ENCODE peak calls at places on chromosomes 2 and 18, in five cellular contexts. One of them, this sample, is unnamed.

GRCh38 chr2:70789304-70790078 is 952 bp downstream of the FIGLA start:
- DNase-seq in AG10803: peak
- DNase-seq in AG09319: no peak
- DNase-seq in endothelial cell: peak
- DNase-seq in GM12865: peak
- DNase-seq in this sample: peak

GRCh38 chr18:59301974-59302373 is 16.5 kb downstream of the CPLX4 start:
- DNase-seq in AG10803: no peak
- DNase-seq in AG09319: no peak
- DNase-seq in endothelial cell: no peak
- DNase-seq in GM12865: no peak
- DNase-seq in this sample: no peak

GRCh38 chr2:26255735-26256384 is 11.1 kb downstream of the HADHB start:
- DNase-seq in AG10803: no peak
- DNase-seq in AG09319: no peak
- DNase-seq in endothelial cell: no peak
- DNase-seq in GM12865: no peak
- DNase-seq in this sample: no peak

GRCh38 chr2:174493549-174494331 is 6.9 kb upstream of the GPR155 start:
- DNase-seq in AG10803: no peak
- DNase-seq in AG09319: no peak
- DNase-seq in endothelial cell: no peak
- DNase-seq in GM12865: peak
- DNase-seq in this sample: no peak

GRCh38 chr18:51867767-51868166 is 472.2 kb upstream of the DCC start:
- DNase-seq in AG10803: peak
- DNase-seq in AG09319: no peak
- DNase-seq in endothelial cell: no peak
- DNase-seq in GM12865: peak
- DNase-seq in this sample: no peak

GRCh38 chr2:207248702-207249355 is 83.1 kb upstream of the KLF7 start:
- DNase-seq in AG10803: no peak
- DNase-seq in AG09319: no peak
- DNase-seq in endothelial cell: no peak
- DNase-seq in GM12865: no peak
- DNase-seq in this sample: no peak

GRCh38 chr18:79944126-79944731 is 7.2 kb downstream of the SLC66A2 start:
- DNase-seq in AG10803: no peak
- DNase-seq in AG09319: no peak
- DNase-seq in endothelial cell: no peak
- DNase-seq in GM12865: peak
- DNase-seq in this sample: no peak

GRCh38 chr18:46793565-46793964 is 36.7 kb upstream of the ST8SIA5 start:
- DNase-seq in AG10803: no peak
- DNase-seq in AG09319: no peak
- DNase-seq in endothelial cell: no peak
- DNase-seq in GM12865: no peak
- DNase-seq in this sample: no peak

GRCh38 chr2:229297284-229297683 is 26.2 kb upstream of the PID1 start:
- DNase-seq in AG10803: peak
- DNase-seq in AG09319: no peak
- DNase-seq in endothelial cell: no peak
- DNase-seq in GM12865: peak
- DNase-seq in this sample: no peak

GRCh38 chr2:207122914-207123744 is 42.6 kb downstream of the KLF7 start:
- DNase-seq in AG10803: peak
- DNase-seq in AG09319: no peak
- DNase-seq in endothelial cell: no peak
- DNase-seq in GM12865: no peak
- DNase-seq in this sample: peak

GRCh38 chr2:174342600-174343342 is 8.0 kb downstream of the SP9 start:
- DNase-seq in AG10803: no peak
- DNase-seq in AG09319: no peak
- DNase-seq in endothelial cell: peak
- DNase-seq in GM12865: no peak
- DNase-seq in this sample: no peak

GRCh38 chr18:9539283-9539682 is 64.0 kb downstream of the RALBP1 start:
- DNase-seq in AG10803: peak
- DNase-seq in AG09319: no peak
- DNase-seq in endothelial cell: no peak
- DNase-seq in GM12865: no peak
- DNase-seq in this sample: no peak

GRCh38 chr2:137220438-137220998 is 455.2 kb downstream of the THSD7B start:
- DNase-seq in AG10803: peak
- DNase-seq in AG09319: peak
- DNase-seq in endothelial cell: no peak
- DNase-seq in GM12865: no peak
- DNase-seq in this sample: peak

GRCh38 chr2:33436083-33436482 is 40.4 kb upstream of the RASGRP3 start:
- DNase-seq in AG10803: no peak
- DNase-seq in AG09319: no peak
- DNase-seq in endothelial cell: peak
- DNase-seq in GM12865: no peak
- DNase-seq in this sample: no peak

GRCh38 chr2:220569380-220569779 is 942.0 kb downstream of the SLC4A3 start:
- DNase-seq in AG10803: no peak
- DNase-seq in AG09319: no peak
- DNase-seq in endothelial cell: no peak
- DNase-seq in GM12865: no peak
- DNase-seq in this sample: no peak

GRCh38 chr2:121086450-121086849 is 198.6 kb downstream of the TFCP2L1 start:
- DNase-seq in AG10803: no peak
- DNase-seq in AG09319: no peak
- DNase-seq in endothelial cell: no peak
- DNase-seq in GM12865: no peak
- DNase-seq in this sample: no peak

GRCh38 chr2:184215745-184216144 is 382.6 kb upstream of the ZNF804A start:
- DNase-seq in AG10803: no peak
- DNase-seq in AG09319: no peak
- DNase-seq in endothelial cell: no peak
- DNase-seq in GM12865: peak
- DNase-seq in this sample: no peak

GRCh38 chr18:3088044-3088443 is 75.1 kb upstream of the LPIN2 start:
- DNase-seq in AG10803: no peak
- DNase-seq in AG09319: no peak
- DNase-seq in endothelial cell: no peak
- DNase-seq in GM12865: no peak
- DNase-seq in this sample: no peak
- TF ChIP-seq CTCF in AG10803: no peak
- TF ChIP-seq CTCF in AG09319: no peak
- TF ChIP-seq CTCF in endothelial cell: no peak
- TF ChIP-seq CTCF in GM12865: no peak
- TF ChIP-seq CTCF in this sample: no peak

DNA sequence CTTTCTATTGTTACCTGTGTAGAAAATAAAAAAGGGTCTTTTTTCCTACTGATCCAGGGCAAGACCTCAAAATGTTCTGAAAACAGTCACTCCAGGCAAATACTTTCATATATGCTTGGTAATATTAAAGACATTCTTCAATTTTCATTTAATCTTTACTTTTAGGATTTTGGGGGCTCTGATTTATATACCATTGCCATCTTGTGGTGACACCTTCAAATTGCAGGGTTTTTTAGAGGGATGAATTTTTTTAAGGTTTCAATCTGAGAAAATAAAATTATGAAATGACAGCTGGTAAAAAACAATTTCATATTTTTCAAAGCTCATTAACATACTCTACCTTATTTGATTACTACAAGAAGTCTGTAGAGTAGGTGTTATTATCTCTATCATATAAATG is 26.8 kb downstream of the MAPK4 start:
- DNase-seq in AG10803: no peak
- DNase-seq in AG09319: no peak
- DNase-seq in endothelial cell: no peak
- DNase-seq in GM12865: no peak
- DNase-seq in this sample: no peak
- TF ChIP-seq CTCF in AG10803: no peak
- TF ChIP-seq CTCF in AG09319: no peak
- TF ChIP-seq CTCF in endothelial cell: peak
- TF ChIP-seq CTCF in GM12865: no peak
- TF ChIP-seq CTCF in this sample: no peak

GRCh38 chr2:3179208-3179607 is 198.4 kb downstream of the EIPR1 start:
- DNase-seq in AG10803: no peak
- DNase-seq in AG09319: no peak
- DNase-seq in endothelial cell: peak
- DNase-seq in GM12865: no peak
- DNase-seq in this sample: no peak
- TF ChIP-seq CTCF in AG10803: no peak
- TF ChIP-seq CTCF in AG09319: no peak
- TF ChIP-seq CTCF in endothelial cell: no peak
- TF ChIP-seq CTCF in GM12865: peak
- TF ChIP-seq CTCF in this sample: no peak

DNA sequence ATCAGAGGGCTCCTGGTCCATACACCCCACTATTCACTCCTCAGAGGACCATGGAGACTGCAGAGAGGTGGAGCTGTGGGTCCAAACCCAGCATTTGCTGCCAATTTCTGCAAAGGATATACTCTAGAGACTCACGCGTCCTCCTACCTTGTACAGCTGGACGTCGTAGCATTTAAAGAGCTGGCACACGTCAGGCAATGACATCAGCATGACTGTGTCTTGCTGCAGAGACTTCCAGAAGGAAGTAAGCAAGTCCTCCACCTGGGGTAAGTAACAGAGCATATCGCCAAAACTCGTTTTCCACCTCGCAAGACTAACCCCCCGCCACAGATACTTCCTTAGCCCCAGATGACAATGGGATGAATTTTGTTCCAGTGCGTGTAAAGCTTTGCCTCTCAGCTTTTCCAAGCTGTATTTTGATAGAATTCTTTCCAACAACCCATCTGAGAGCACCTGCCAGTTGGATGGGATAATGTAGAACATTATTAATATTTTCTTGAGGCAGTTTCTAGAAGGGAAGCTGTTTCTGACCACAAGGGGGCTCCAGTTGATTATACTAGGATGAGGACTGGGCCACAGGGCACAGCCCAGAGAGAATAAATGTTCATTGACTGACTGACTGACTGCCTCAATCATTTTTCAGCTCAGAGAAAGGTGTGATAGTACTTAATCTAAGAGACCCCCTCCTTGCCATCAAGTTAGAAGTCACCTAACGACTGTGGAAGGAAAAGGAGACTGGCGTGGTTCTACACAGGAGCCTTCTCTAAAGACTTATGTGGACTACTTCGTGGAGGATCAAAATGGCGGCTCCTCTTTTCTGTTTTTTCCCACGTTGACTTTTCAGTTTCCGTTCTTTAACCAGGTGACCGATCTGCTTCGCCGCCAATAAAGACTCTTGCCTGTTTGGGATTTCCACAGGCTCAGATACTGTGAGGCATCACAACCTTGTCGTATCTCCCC is 31.7 kb upstream of the CREG2 start:
- DNase-seq in AG10803: peak
- DNase-seq in AG09319: peak
- DNase-seq in endothelial cell: peak
- DNase-seq in GM12865: peak
- DNase-seq in this sample: peak
- TF ChIP-seq CTCF in AG10803: peak
- TF ChIP-seq CTCF in AG09319: peak
- TF ChIP-seq CTCF in endothelial cell: peak
- TF ChIP-seq CTCF in GM12865: peak
- TF ChIP-seq CTCF in this sample: peak

DNA sequence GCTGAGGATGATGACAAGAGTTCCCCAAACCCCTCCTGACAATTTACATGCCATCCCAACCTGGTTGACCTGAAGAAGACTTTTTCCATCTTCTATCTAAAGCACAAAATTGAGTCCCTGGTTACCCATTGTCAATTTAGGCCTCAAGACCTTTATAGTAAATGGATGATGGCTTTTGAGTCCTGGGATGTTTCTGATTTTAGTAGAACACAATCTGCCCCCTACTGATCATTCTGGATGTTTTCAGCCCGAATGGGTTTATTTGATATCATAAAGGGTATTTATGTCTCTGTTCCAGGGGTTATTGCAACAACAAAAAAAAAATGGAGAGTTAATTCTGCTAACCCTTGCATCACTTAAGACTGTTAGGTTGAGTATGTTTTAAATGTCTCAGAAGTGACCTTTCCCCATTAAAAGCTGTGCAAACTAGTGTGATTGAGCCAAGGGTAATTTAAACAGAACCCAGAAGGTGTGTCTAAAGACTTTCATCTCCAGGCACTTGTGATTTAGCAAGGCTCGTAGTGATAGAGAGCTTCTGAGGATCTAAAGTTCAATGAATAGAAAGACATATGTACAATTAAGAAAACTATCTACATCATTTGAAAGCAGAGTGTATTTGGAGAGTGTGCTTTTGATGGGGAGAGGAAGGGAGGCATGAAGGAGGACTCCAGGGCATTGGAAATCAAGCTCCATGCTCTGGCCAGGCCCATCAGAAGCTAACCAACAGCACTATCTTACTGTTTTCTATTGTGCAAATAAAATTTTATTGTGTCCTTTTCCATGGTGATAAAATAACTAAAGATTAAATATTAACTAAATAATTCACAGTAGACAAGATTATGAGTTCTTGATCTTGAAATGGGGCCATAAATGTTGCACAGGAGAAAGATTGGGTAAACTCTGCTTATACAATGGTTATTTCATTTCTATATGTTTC is 96.6 kb upstream of the NOSTRIN start:
- DNase-seq in AG10803: peak
- DNase-seq in AG09319: no peak
- DNase-seq in endothelial cell: no peak
- DNase-seq in GM12865: peak
- DNase-seq in this sample: no peak
- TF ChIP-seq CTCF in AG10803: peak
- TF ChIP-seq CTCF in AG09319: peak
- TF ChIP-seq CTCF in endothelial cell: peak
- TF ChIP-seq CTCF in GM12865: peak
- TF ChIP-seq CTCF in this sample: no peak